ENCODE peak calls at places on chromosomes 7 and 10, in eight cellular contexts. H, O, L, X, F, W, R and S are unnamed samples.

GRCh38 chr7:7970113-7970619 is 1.6 kb downstream of the GLCCI1 start:
- DNase-seq in O (no peak), W (no peak), F (no peak), H (no peak), R (no peak), X (peak; percentile 71), L (no peak), S (no peak)

GRCh38 chr7:44982535-44982923 is 3.7 kb upstream of the MYO1G start:
- DNase-seq in W (no peak), R (no peak), X (no peak), O (no peak), L (no peak), H (no peak), F (no peak), S (no peak)

GRCh38 chr10:124375691-124376090 is 43.0 kb downstream of the OAT start:
- DNase-seq in W (no peak), H (no peak), L (no peak), R (no peak), F (no peak), O (no peak), X (no peak), S (no peak)

GRCh38 chr10:111446966-111447365 is 370.1 kb downstream of the ADRA2A start:
- DNase-seq in L (no peak), X (no peak), F (no peak), W (no peak), O (no peak), H (no peak), R (no peak), S (no peak)

GRCh38 chr10:73796766-73797165 is 11.4 kb downstream of the ZSWIM8 start:
- DNase-seq in W (no peak), L (no peak), X (no peak), F (no peak), O (no peak), H (no peak), R (no peak), S (no peak)

GRCh38 chr7:107955394-107955793 is 47.6 kb downstream of the LAMB1 start:
- DNase-seq in X (no peak), O (no peak), W (no peak), H (no peak), R (no peak), F (no peak), L (no peak), S (no peak)

GRCh38 chr10:133195611-133196010 is 34.4 kb upstream of the UTF1 start:
- DNase-seq in F (no peak), H (no peak), L (no peak), X (no peak), R (no peak), O (no peak), W (no peak), S (no peak)

GRCh38 chr7:3747452-3747851 is 446.4 kb downstream of the SDK1 start:
- DNase-seq in L (no peak), W (no peak), H (no peak), O (no peak), X (no peak), R (no peak), F (no peak), S (no peak)

GRCh38 chr7:117929217-117929616 is 56.0 kb upstream of the CTTNBP2 start:
- DNase-seq in X (no peak), R (no peak), W (no peak), O (no peak), F (no peak), L (no peak), H (no peak), S (no peak)

GRCh38 chr7:101924171-101924570 is 106.7 kb downstream of the CUX1 start:
- DNase-seq in O (no peak), X (no peak), F (peak; percentile 64), R (peak; percentile 28), L (peak; percentile 54), W (no peak), H (peak; percentile 78), S (peak; percentile 36)

GRCh38 chr10:92241158-92241500 is 49.7 kb downstream of the CPEB3 start:
- DNase-seq in F (no peak), W (peak; percentile 28), H (no peak), X (no peak), O (no peak), L (no peak), R (no peak), S (peak; percentile 5)

GRCh38 chr10:128073880-128074279 is 52.3 kb downstream of the MKI67 start:
- DNase-seq in F (no peak), R (no peak), H (no peak), L (no peak), O (no peak), X (no peak), W (no peak), S (no peak)

GRCh38 chr10:31937371-31937770 is 8.7 kb upstream of the ARHGAP12 start:
- DNase-seq in O (no peak), L (no peak), X (no peak), R (no peak), F (no peak), W (no peak), H (no peak), S (no peak)

GRCh38 chr7:155269766-155270585 is 27.7 kb upstream of the INSIG1 start:
- DNase-seq in R (no peak), W (no peak), H (peak; percentile 89), L (no peak), O (no peak), X (no peak), F (no peak), S (no peak)

GRCh38 chr7:115840702-115841101 is 189.9 kb downstream of the TFEC start:
- DNase-seq in H (peak; percentile 28), X (no peak), W (no peak), L (no peak), F (no peak), R (no peak), O (no peak), S (no peak)

GRCh38 chr7:155785536-155785935 is 26.7 kb downstream of the SHH start:
- DNase-seq in X (no peak), F (no peak), W (no peak), H (no peak), O (no peak), R (no peak), L (no peak), S (peak; percentile 65)

GRCh38 chr10:48459270-48460147 is 145.4 kb downstream of the ARHGAP22 start:
- DNase-seq in L (no peak), H (no peak), O (no peak), F (peak; percentile 37), R (no peak), X (no peak), W (no peak), S (no peak)

GRCh38 chr10:36534471-36535002 is 590.9 kb upstream of the ANKRD30A start:
- DNase-seq in H (peak; percentile 82), L (no peak), W (no peak), R (peak; percentile 10), X (no peak), F (peak; percentile 50), O (no peak), S (peak; percentile 97)

GRCh38 chr10:91201213-91201996 is 19.1 kb upstream of the PCGF5 start:
- DNase-seq in W (no peak), X (no peak), L (no peak), F (no peak), H (no peak), O (no peak), R (peak; percentile 47), S (no peak)

GRCh38 chr7:115476666-115477065 is 553.9 kb downstream of the TFEC start:
- DNase-seq in L (no peak), F (no peak), H (no peak), W (no peak), O (no peak), R (no peak), X (no peak), S (no peak)

GRCh38 chr7:128937647-128938523 is at the start of gene IRF5:
- DNase-seq in H (peak; percentile 5), O (no peak), W (peak; percentile 55), F (peak; percentile 40), X (no peak), R (peak; percentile 27), L (no peak), S (peak; percentile 86)